ENCODE peak calls at places on chromosomes 12 and 14, in nine cellular contexts. X is Right ventricle myocardium superior; F is esophagus mucosa; Q is left lung; D is CD4-positive, CD25-positive, alpha-beta regulatory T cell; V is upper lobe of right lung; C is activated naive CD4-positive, alpha-beta T cell treated with anti-CD3 and anti-CD28 coated beads, Interleukin-2, amount 50 U/mL, for 72 hours; T is heart right ventricle; W is activated naive CD8-positive, alpha-beta T cell treated with anti-CD3 and anti-CD28 coated beads, Interleukin-2, amount 50 U/mL, for 24 hours. A is an unnamed sample.

GRCh38 chr14:76742185-76742584 is 19.1 kb upstream of the VASH1 start:
- ATAC-seq in X (no peak), F (no peak), Q (no peak), D (no peak), V (no peak), C (no peak), T (no peak), W (no peak), A (no peak)

GRCh38 chr12:121860257-121860656 is 1.6 kb upstream of the HPD start:
- ATAC-seq in X (no peak), F (no peak), Q (no peak), D (no peak), V (peak), C (no peak), T (no peak), W (no peak), A (no peak)

GRCh38 chr14:35388656-35389314 is 15.8 kb downstream of the NFKBIA start:
- ATAC-seq in X (no peak), F (no peak), Q (no peak), D (no peak), V (no peak), C (no peak), T (no peak), W (no peak), A (no peak)

GRCh38 chr12:57631566-57632368 is 1.2 kb downstream of the B4GALNT1 start:
- ATAC-seq in X (peak), F (peak), Q (no peak), D (no peak), V (peak), C (peak), T (peak), W (no peak), A (peak)

GRCh38 chr14:71328183-71328582 is 420.9 kb downstream of the PCNX1 start:
- ATAC-seq in X (no peak), F (no peak), Q (no peak), D (no peak), V (no peak), C (no peak), T (no peak), W (peak), A (no peak)

GRCh38 chr12:99130808-99131538 is 485.9 kb downstream of the APAF1 start:
- ATAC-seq in X (peak), F (no peak), Q (peak), D (no peak), V (peak), C (no peak), T (peak), W (no peak), A (no peak)

GRCh38 chr14:29757711-29758233 is 169.9 kb downstream of the PRKD1 start:
- ATAC-seq in X (no peak), F (no peak), Q (no peak), D (no peak), V (no peak), C (no peak), T (no peak), W (no peak), A (no peak)

GRCh38 chr12:121718653-121719239 is 6.2 kb downstream of the TMEM120B start:
- ATAC-seq in X (no peak), F (peak), Q (no peak), D (no peak), V (no peak), C (peak), T (no peak), W (peak), A (peak)

GRCh38 chr12:20125259-20125919 is 242.9 kb upstream of the PDE3A start:
- ATAC-seq in X (peak), F (no peak), Q (no peak), D (no peak), V (no peak), C (no peak), T (peak), W (no peak), A (no peak)